ENCODE peak calls at places on chromosome 15, in five cellular contexts. V is cardiac fibroblast, F is B cell, X is GM10248, E is GM12865. U is an unnamed sample.

GRCh38 chr15:60396964-60397771 is 618 bp downstream of the ANXA2 start:
- DNase-seq in X (peak), E (peak), F (peak), V (peak), U (peak)

GRCh38 chr15:74314897-74315438 is 52.5 kb downstream of the CYP11A1 start:
- DNase-seq in V (no peak), E (no peak), F (no peak), X (no peak), U (no peak)

GRCh38 chr15:100726426-100727190 is 124.2 kb downstream of the ASB7 start:
- DNase-seq in X (peak), V (peak), E (no peak), F (no peak), U (no peak)

GRCh38 chr15:45630958-45631691 is 3.7 kb upstream of the SQOR start:
- DNase-seq in X (no peak), E (peak), F (no peak), V (peak), U (no peak)

GRCh38 chr15:25228261-25228660 is 210.6 kb downstream of the UBE3A start:
- DNase-seq in V (no peak), X (no peak), F (no peak), E (no peak), U (no peak)

GRCh38 chr15:73900129-73900712 is 26.0 kb upstream of the LOXL1 start:
- DNase-seq in F (no peak), V (no peak), X (no peak), E (no peak), U (no peak)

GRCh38 chr15:80480909-80481308 is 76.7 kb downstream of the ARNT2 start:
- DNase-seq in X (no peak), F (no peak), E (no peak), V (peak), U (no peak)

GRCh38 chr15:65916664-65917406 is 47.5 kb downstream of the RAB11A start:
- DNase-seq in F (peak), X (peak), E (peak), V (peak), U (peak)

GRCh38 chr15:36899696-36900095 is 200.7 kb downstream of the MEIS2 start:
- DNase-seq in V (no peak), E (no peak), X (no peak), F (no peak), U (no peak)

DNA sequence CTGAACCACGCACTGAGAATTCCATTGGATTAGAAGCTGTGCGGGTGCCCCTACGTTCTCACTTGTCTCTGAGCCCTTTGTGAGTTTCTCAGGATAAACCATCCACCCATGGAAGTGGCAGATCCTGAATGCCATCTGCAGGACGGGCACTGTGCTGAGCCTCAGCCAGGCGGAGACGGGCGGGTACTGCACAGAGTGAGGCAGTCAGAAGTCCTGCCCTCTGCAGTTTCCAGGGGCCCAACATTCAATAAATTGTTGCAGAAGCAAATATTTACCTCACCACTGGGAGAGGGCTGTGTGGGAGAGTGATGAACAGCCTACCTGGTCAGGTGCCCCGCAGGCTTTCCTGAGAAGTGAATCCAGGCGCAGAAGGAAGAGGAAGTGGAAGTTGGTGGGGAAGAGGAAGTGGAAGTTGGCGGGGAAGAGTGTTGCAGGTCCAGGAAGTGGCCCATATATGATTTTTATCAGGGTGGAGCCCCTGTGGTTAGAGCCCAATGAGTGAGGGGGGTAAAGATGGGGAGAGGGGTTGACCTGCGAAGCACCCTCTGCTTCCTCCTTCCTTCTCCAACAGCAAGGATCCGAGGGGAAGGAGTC is 100.8 kb downstream of the SLCO3A1 start:
- DNase-seq in F (no peak), V (no peak), X (no peak), E (no peak), U (no peak)
- TF ChIP-seq CTCF in F (no peak), V (no peak), X (no peak), E (no peak), U (no peak)

GRCh38 chr15:50686468-50687301 is at the start of gene TRPM7:
- DNase-seq in X (peak), F (peak), V (peak), E (peak), U (peak)
- TF ChIP-seq CTCF in X (no peak), F (no peak), V (peak), E (no peak), U (no peak)

GRCh38 chr15:67833504-67834248 is 6.2 kb downstream of the RNU6-1 start:
- DNase-seq in E (peak), V (peak), F (peak), X (peak), U (peak)

GRCh38 chr15:67832965-67833503 is 6.8 kb downstream of the RNU6-1 start:
- DNase-seq in F (no peak), V (no peak), E (no peak), X (no peak), U (no peak)

GRCh38 chr15:67831363-67831762 is 6.1 kb downstream of the SKOR1 start:
- DNase-seq in F (no peak), E (no peak), V (no peak), X (no peak), U (no peak)

GRCh38 chr15:67834249-67834592 is 5.6 kb downstream of the RNU6-1 start:
- DNase-seq in X (peak), E (no peak), V (no peak), F (no peak), U (no peak)

DNA sequence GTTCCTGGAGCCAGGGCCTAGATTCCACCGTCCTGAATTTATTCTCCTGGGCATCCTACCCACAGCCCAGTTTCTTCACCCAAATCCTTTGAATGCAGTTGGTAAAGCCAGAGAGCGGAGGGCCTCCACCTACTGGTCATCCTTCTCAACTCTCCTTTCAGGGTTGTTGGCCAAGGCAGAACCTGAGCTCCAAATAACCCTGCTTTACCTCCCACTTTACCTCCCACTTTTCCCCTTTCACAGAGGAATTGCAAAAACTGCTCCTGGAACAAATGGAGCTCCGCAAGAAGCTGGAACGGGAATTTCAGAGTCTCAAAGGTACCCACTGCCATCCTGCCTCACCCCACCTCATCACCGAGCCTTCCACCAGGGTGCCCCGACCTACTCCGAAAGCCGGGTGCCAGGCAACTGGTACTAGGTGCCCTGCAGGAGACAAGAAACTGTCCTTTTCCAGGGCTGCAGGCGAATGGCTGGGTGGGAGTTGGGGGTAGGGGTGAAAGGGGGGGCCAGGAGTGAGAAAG is 6.8 kb downstream of the SKOR1 start:
- DNase-seq in E (peak), F (no peak), V (peak), X (no peak), U (no peak)
- TF ChIP-seq CTCF in E (peak), F (no peak), V (peak), X (peak), U (peak)

GRCh38 chr15:78415284-78415683 is 22.7 kb upstream of the IREB2 start:
- DNase-seq in X (no peak), F (no peak), E (no peak), V (peak), U (peak)
- TF ChIP-seq CTCF in X (no peak), F (no peak), E (no peak), V (peak), U (peak)

GRCh38 chr15:92968926-92969664 is 69.0 kb downstream of the CHD2 start:
- DNase-seq in V (no peak), X (no peak), F (no peak), E (no peak), U (no peak)
- TF ChIP-seq CTCF in V (peak), X (no peak), F (no peak), E (peak), U (no peak)

GRCh38 chr15:78711638-78712037 is 70.6 kb upstream of the CHRNB4 start:
- DNase-seq in F (no peak), X (no peak), V (no peak), E (no peak), U (no peak)
- TF ChIP-seq CTCF in F (no peak), X (no peak), V (no peak), E (no peak), U (no peak)

GRCh38 chr15:88894348-88894818 is 961 bp downstream of the HAPLN3 start:
- DNase-seq in X (peak), F (peak), V (peak), E (peak), U (peak)
- TF ChIP-seq CTCF in X (peak), F (peak), V (peak), E (peak), U (peak)

U was measured in Calu3.